ENCODE peak calls at places on chromosome 1, in six cellular contexts. X is CD8-positive, alpha-beta memory T cell; K is adrenal gland; W is neural progenitor cell; D is uterus; O is body of pancreas. S is an unnamed sample.

GRCh38 chr1:22216210-22216883 is 73.5 kb upstream of the WNT4 start:
- DNase-seq in X (no peak), K (no peak), W (peak), D (no peak), O (no peak), S (no peak)

GRCh38 chr1:36913523-36914060 is 120.7 kb downstream of the GRIK3 start:
- DNase-seq in X (no peak), K (no peak), W (peak), D (no peak), O (no peak), S (no peak)

GRCh38 chr1:29783501-29784275 is 547.4 kb downstream of the PTPRU start:
- DNase-seq in X (no peak), K (no peak), W (no peak), D (no peak), O (no peak), S (no peak)

GRCh38 chr1:47676311-47677054 is 238.6 kb downstream of the FOXD2 start:
- DNase-seq in X (no peak), K (no peak), W (no peak), D (no peak), O (no peak), S (no peak)

GRCh38 chr1:195903203-195903602 is 705.0 kb downstream of the KCNT2 start:
- DNase-seq in X (no peak), K (no peak), W (no peak), D (no peak), O (no peak), S (no peak)

GRCh38 chr1:233512538-233512937 is 101.4 kb upstream of the KCNK1 start:
- DNase-seq in X (no peak), K (no peak), W (no peak), D (no peak), O (no peak), S (no peak)

GRCh38 chr1:221083902-221084301 is 204.7 kb downstream of the HLX start:
- DNase-seq in X (no peak), K (no peak), W (no peak), D (no peak), O (no peak), S (no peak)

GRCh38 chr1:236516929-236517704 is 6.7 kb upstream of the LGALS8 start:
- DNase-seq in X (no peak), K (no peak), W (no peak), D (no peak), O (no peak), S (no peak)

GRCh38 chr1:18681423-18681835 is 50.8 kb downstream of the PAX7 start:
- DNase-seq in X (no peak), K (no peak), W (peak), D (no peak), O (no peak), S (no peak)

GRCh38 chr1:118339431-118340146 is 154.6 kb upstream of the SPAG17 start:
- DNase-seq in X (no peak), K (no peak), W (no peak), D (no peak), O (no peak), S (no peak)

GRCh38 chr1:231534703-231535159 is 6.3 kb downstream of the TSNAX start:
- DNase-seq in X (no peak), K (no peak), W (no peak), D (no peak), O (no peak), S (no peak)

GRCh38 chr1:114610546-114611245 is 29.3 kb upstream of the BCAS2 start:
- DNase-seq in X (no peak), K (no peak), W (no peak), D (no peak), O (no peak), S (no peak)

GRCh38 chr1:109721046-109721445 is 9.0 kb downstream of the GSTM5 start:
- DNase-seq in X (no peak), K (no peak), W (no peak), D (no peak), O (no peak), S (no peak)

GRCh38 chr1:79264285-79264684 is 257.8 kb upstream of the ADGRL4 start:
- DNase-seq in X (no peak), K (no peak), W (no peak), D (no peak), O (no peak), S (no peak)
- H3K4me3 ChIP-seq in X (no peak), K (no peak), W (no peak), D (no peak), O (no peak), S (no peak)

GRCh38 chr1:26189331-26189730 is 1.1 kb upstream of the CATSPER4 start:
- DNase-seq in X (no peak), K (no peak), W (no peak), D (no peak), O (no peak), S (no peak)
- H3K4me3 ChIP-seq in X (no peak), K (no peak), W (no peak), D (no peak), O (no peak), S (no peak)

GRCh38 chr1:152189657-152190442 is 30.8 kb upstream of the RPTN start:
- DNase-seq in X (peak), K (peak), W (peak), D (peak), O (peak), S (peak)
- H3K4me3 ChIP-seq in X (peak), K (peak), W (no peak), D (peak), O (no peak), S (no peak)

GRCh38 chr1:201695607-201696006 is 133.3 kb upstream of the IPO9 start:
- DNase-seq in X (no peak), K (no peak), W (no peak), D (no peak), O (no peak), S (no peak)
- H3K4me3 ChIP-seq in X (no peak), K (no peak), W (no peak), D (no peak), O (no peak), S (no peak)

GRCh38 chr1:3081171-3081683 is 12.2 kb downstream of the PRDM16 start:
- DNase-seq in X (no peak), K (no peak), W (no peak), D (no peak), O (no peak), S (no peak)
- H3K4me3 ChIP-seq in X (no peak), K (no peak), W (no peak), D (no peak), O (no peak), S (no peak)

GRCh38 chr1:72241397-72241796 is 40.9 kb downstream of the NEGR1 start:
- DNase-seq in X (no peak), K (no peak), W (no peak), D (no peak), O (no peak), S (no peak)
- H3K4me3 ChIP-seq in X (no peak), K (no peak), W (no peak), D (no peak), O (no peak), S (no peak)

DNA sequence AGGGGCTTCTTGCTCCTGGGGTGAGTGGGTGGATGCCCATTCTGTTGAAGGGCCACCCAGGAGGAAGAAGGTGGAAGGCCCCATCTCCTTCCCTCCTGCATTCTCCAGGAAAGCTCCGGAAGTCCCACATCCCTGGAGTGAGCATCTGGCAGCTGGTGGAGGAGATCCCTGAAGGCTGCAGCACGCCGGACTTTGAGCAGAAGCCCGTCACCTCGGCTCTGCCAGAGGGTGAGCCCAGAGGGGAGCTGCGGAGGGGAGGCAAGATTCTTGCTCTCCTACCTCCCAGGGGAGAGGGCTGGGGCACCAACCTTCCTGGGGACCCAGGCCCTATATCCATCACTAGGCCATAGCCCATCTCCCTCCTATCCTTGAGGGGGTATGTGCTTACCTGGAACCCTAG is 3.4 kb downstream of the IGFN1 start:
- DNase-seq in X (no peak), K (no peak), W (no peak), D (no peak), O (no peak), S (no peak)
- H3K4me3 ChIP-seq in X (no peak), K (no peak), W (no peak), D (no peak), O (no peak), S (no peak)

S was measured in heart right ventricle.